ENCODE peak calls at places on chromosomes 2 and 18, in eight cellular contexts. W is uterus, P is coronary artery, L is bronchial epithelial cell, Y is AG09309, V is endodermal cell, B is heart left ventricle, D is sigmoid colon. H is an unnamed sample.

GRCh38 chr18:7116832-7117389 is 686 bp downstream of the LAMA1 start:
- DNase-seq in W (no peak), P (no peak), L (no peak), Y (no peak), V (peak; percentile 85), B (no peak), D (no peak), H (no peak)

GRCh38 chr2:219737270-219737691 is 109.9 kb downstream of the SLC4A3 start:
- DNase-seq in W (no peak), P (no peak), L (no peak), Y (no peak), V (peak; percentile 63), B (no peak), D (no peak), H (no peak)

GRCh38 chr2:15009681-15010080 is 377.2 kb downstream of the LRATD1 start:
- DNase-seq in W (no peak), P (no peak), L (no peak), Y (peak; percentile 8), V (no peak), B (no peak), D (no peak), H (no peak)

GRCh38 chr2:216474925-216475670 is 23.5 kb upstream of the RPL37A start:
- DNase-seq in W (no peak), P (no peak), L (no peak), Y (no peak), V (no peak), B (no peak), D (no peak), H (no peak)

GRCh38 chr2:9552491-9553178 is 3.0 kb downstream of the ADAM17 start:
- DNase-seq in W (no peak), P (no peak), L (peak; percentile 97), Y (peak; percentile 61), V (no peak), B (no peak), D (no peak), H (no peak)

GRCh38 chr18:73414598-73414997 is 546.8 kb upstream of the NETO1 start:
- DNase-seq in W (no peak), P (no peak), L (no peak), Y (no peak), V (no peak), B (no peak), D (no peak), H (no peak)

GRCh38 chr2:216700088-216700567 is 4.8 kb upstream of the IGFBP5 start:
- DNase-seq in W (no peak), P (no peak), L (no peak), Y (no peak), V (no peak), B (no peak), D (peak; percentile 70), H (no peak)

GRCh38 chr2:45808294-45808693 is 156.8 kb downstream of the PRKCE start:
- DNase-seq in W (no peak), P (no peak), L (no peak), Y (no peak), V (no peak), B (no peak), D (no peak), H (no peak)

GRCh38 chr2:144326845-144327244 is 193.1 kb downstream of the ZEB2 start:
- DNase-seq in W (no peak), P (no peak), L (no peak), Y (no peak), V (no peak), B (no peak), D (no peak), H (no peak)

GRCh38 chr2:64212346-64212745 is 68.1 kb upstream of the PELI1 start:
- DNase-seq in W (no peak), P (no peak), L (peak; percentile 94), Y (peak; percentile 81), V (no peak), B (no peak), D (no peak), H (no peak)

GRCh38 chr2:8149985-8150547 is 531.8 kb upstream of the ID2 start:
- DNase-seq in W (no peak), P (no peak), L (no peak), Y (no peak), V (peak; percentile 80), B (no peak), D (no peak), H (no peak)

GRCh38 chr2:211423018-211423417 is 866.6 kb downstream of the CPS1 start:
- DNase-seq in W (no peak), P (no peak), L (no peak), Y (no peak), V (no peak), B (no peak), D (no peak), H (no peak)

GRCh38 chr2:38876407-38876806 is 631 bp downstream of the MORN2 start:
- DNase-seq in W (no peak), P (no peak), L (no peak), Y (no peak), V (no peak), B (no peak), D (no peak), H (no peak)

GRCh38 chr2:30408961-30409387 is 38.1 kb upstream of the LCLAT1 start:
- DNase-seq in W (no peak), P (no peak), L (no peak), Y (no peak), V (no peak), B (no peak), D (no peak), H (no peak)

GRCh38 chr2:56208380-56208779 is 24.6 kb downstream of the CCDC85A start:
- DNase-seq in W (no peak), P (no peak), L (no peak), Y (no peak), V (no peak), B (no peak), D (no peak), H (no peak)

GRCh38 chr2:128270306-128271185 is 48.1 kb downstream of the HS6ST1 start:
- DNase-seq in W (no peak), P (peak; percentile 58), L (no peak), Y (no peak), V (peak; percentile 42), B (no peak), D (peak; percentile 57), H (no peak)

GRCh38 chr2:48651127-48651526 is 33.5 kb downstream of the GTF2A1L start:
- DNase-seq in W (no peak), P (no peak), L (peak; percentile 7), Y (no peak), V (no peak), B (no peak), D (no peak), H (no peak)

GRCh38 chr2:54561010-54561409 is 104.9 kb downstream of the SPTBN1 start:
- DNase-seq in W (no peak), P (no peak), L (no peak), Y (no peak), V (no peak), B (no peak), D (no peak), H (no peak)

GRCh38 chr18:22933958-22934423 is 863 bp downstream of the RBBP8 start:
- DNase-seq in W (no peak), P (no peak), L (peak; percentile 20), Y (no peak), V (no peak), B (no peak), D (no peak), H (no peak)

GRCh38 chr2:221444106-221444505 is 128.0 kb downstream of the EPHA4 start:
- DNase-seq in W (no peak), P (no peak), L (peak; percentile 80), Y (peak; percentile 61), V (no peak), B (no peak), D (no peak), H (no peak)

GRCh38 chr2:191226196-191226595 is 19.0 kb upstream of the MYO1B start:
- DNase-seq in W (no peak), P (no peak), L (no peak), Y (no peak), V (no peak), B (no peak), D (no peak), H (no peak)

GRCh38 chr2:160279813-160280465 is 79.9 kb upstream of the ITGB6 start:
- DNase-seq in W (no peak), P (no peak), L (peak; percentile 90), Y (no peak), V (no peak), B (no peak), D (no peak), H (no peak)

GRCh38 chr2:103219398-103219797 is 457.6 kb downstream of the TMEM182 start:
- DNase-seq in W (no peak), P (no peak), L (no peak), Y (no peak), V (no peak), B (no peak), D (no peak), H (no peak)

DNA sequence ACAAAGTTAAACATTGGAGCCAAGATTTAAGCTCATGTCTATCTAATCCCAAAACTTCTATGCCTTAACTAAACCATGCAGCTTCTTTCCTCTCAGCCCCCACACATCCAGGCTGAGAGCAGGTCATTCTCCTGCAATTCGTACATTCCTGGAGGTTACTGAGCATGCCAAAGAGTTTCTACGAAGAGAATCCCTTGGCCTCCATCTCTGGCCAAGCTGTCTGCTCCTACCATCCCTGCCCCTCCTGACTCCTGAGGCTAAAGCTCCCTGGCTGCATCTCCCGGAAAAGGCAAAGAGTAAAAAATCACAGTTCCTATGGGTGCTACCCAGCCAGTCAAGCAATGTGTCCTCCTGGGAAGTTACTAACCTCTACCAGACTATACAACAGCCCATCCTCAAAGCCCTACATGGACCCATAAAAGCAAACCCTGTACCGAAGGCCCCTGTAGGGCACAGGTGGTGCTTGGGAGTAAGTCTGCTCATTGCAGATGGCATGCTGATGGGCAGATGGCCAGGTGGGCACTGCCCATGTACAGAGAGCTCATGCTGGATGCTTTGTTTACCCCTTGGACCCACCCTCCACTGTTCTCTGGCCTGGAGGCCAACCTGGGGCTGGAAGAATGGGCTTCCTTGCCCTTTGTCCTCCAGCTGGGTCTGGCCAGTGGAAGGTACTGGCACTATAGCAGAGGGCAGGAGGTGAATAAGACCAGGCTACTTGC is 99.5 kb downstream of the TTC32 start:
- DNase-seq in W (no peak), P (no peak), L (no peak), Y (no peak), V (no peak), B (no peak), D (no peak), H (no peak)
- H3K4me3 ChIP-seq in W (no peak overlapping the region), P (no peak overlapping the region), L (no peak overlapping the region), Y (no peak overlapping the region), V (no peak overlapping the region), B (no peak overlapping the region), D (no peak overlapping the region), H (no peak overlapping the region)

GRCh38 chr2:240604291-240604938 is 17.9 kb downstream of the CAPN10 start:
- DNase-seq in W (peak; percentile 53), P (no peak), L (no peak), Y (no peak), V (peak; percentile 89), B (peak; percentile 87), D (peak; percentile 88), H (peak; percentile 89)
- TF ChIP-seq CTCF in W (peak; percentile 39), P (peak; percentile 17), L (peak; percentile 44), Y (peak; percentile 46), V (peak; percentile 81), B (peak; percentile 64), D (peak; percentile 32), H (peak; percentile 79)

GRCh38 chr2:85577063-85577385 is 362 bp upstream of the VAMP8 start:
- DNase-seq in W (no peak), P (no peak), L (no peak), Y (no peak), V (no peak), B (no peak), D (no peak), H (no peak)
- H3K4me3 ChIP-seq in W (no peak overlapping the region), P (no peak overlapping the region), L (no peak overlapping the region), Y (no peak overlapping the region), V (peak overlapping the region; percentile 87), B (peak overlapping the region; percentile 50), D (no peak overlapping the region), H (peak overlapping the region; percentile 64)

GRCh38 chr2:207528980-207529329 is 807 bp upstream of the CREB1 start:
- DNase-seq in W (peak; percentile 50), P (peak; percentile 80), L (no peak), Y (no peak), V (no peak), B (no peak), D (peak; percentile 82), H (no peak)
- TF ChIP-seq CTCF in W (peak; percentile 15), P (no peak), L (no peak), Y (peak; percentile 43), V (no peak), B (no peak), D (peak; percentile 18), H (no peak)